ENCODE peak calls at places on chromosomes 1 and 21, in seven cellular contexts. One of them, this sample, is unnamed. For H3K36me3, the result is how much of the 10 kb centered on the place peaks cover.

GRCh38 chr1:56478734-56479133 is 100.6 kb downstream of the PLPP3 start:
- DNase-seq in uterus: no peak
- DNase-seq in WERI-Rb-1: no peak
- DNase-seq in tibial artery: no peak
- DNase-seq in bronchial epithelial cell: no peak
- DNase-seq in Peyer's patch: no peak
- DNase-seq in OCI-LY7: no peak
- DNase-seq in this sample: no peak

GRCh38 chr1:91685994-91686393 is 185.3 kb downstream of the CDC7 start:
- DNase-seq in Peyer's patch: no peak
- DNase-seq in tibial artery: no peak
- DNase-seq in bronchial epithelial cell: peak
- DNase-seq in uterus: no peak
- DNase-seq in OCI-LY7: no peak
- DNase-seq in WERI-Rb-1: no peak
- DNase-seq in this sample: no peak

GRCh38 chr21:33988237-33988835 is 72.7 kb upstream of the ATP5PO start:
- DNase-seq in tibial artery: no peak
- DNase-seq in Peyer's patch: no peak
- DNase-seq in WERI-Rb-1: no peak
- DNase-seq in OCI-LY7: no peak
- DNase-seq in uterus: no peak
- DNase-seq in bronchial epithelial cell: no peak
- DNase-seq in this sample: no peak

GRCh38 chr1:200316148-200316803 is 93.6 kb downstream of the ZNF281 start:
- DNase-seq in WERI-Rb-1: peak
- DNase-seq in uterus: no peak
- DNase-seq in Peyer's patch: no peak
- DNase-seq in bronchial epithelial cell: no peak
- DNase-seq in tibial artery: no peak
- DNase-seq in OCI-LY7: no peak
- DNase-seq in this sample: no peak

GRCh38 chr21:34091607-34092006 is 18.2 kb downstream of the MRPS6 start:
- DNase-seq in tibial artery: no peak
- DNase-seq in WERI-Rb-1: no peak
- DNase-seq in bronchial epithelial cell: no peak
- DNase-seq in uterus: no peak
- DNase-seq in Peyer's patch: no peak
- DNase-seq in OCI-LY7: peak
- DNase-seq in this sample: no peak

GRCh38 chr1:81998165-81998564 is 197.4 kb downstream of the ADGRL2 start:
- DNase-seq in uterus: no peak
- DNase-seq in bronchial epithelial cell: no peak
- DNase-seq in OCI-LY7: no peak
- DNase-seq in tibial artery: no peak
- DNase-seq in WERI-Rb-1: no peak
- DNase-seq in Peyer's patch: no peak
- DNase-seq in this sample: no peak

GRCh38 chr1:218201004-218201403 is 84.1 kb upstream of the RRP15 start:
- DNase-seq in bronchial epithelial cell: no peak
- DNase-seq in uterus: no peak
- DNase-seq in OCI-LY7: no peak
- DNase-seq in WERI-Rb-1: no peak
- DNase-seq in Peyer's patch: no peak
- DNase-seq in tibial artery: no peak
- DNase-seq in this sample: no peak

GRCh38 chr1:217953922-217954321 is 322.8 kb downstream of the SPATA17 start:
- DNase-seq in bronchial epithelial cell: peak
- DNase-seq in OCI-LY7: no peak
- DNase-seq in WERI-Rb-1: no peak
- DNase-seq in tibial artery: no peak
- DNase-seq in Peyer's patch: no peak
- DNase-seq in uterus: no peak
- DNase-seq in this sample: no peak

GRCh38 chr1:184469391-184469790 is 82.6 kb downstream of the C1orf21 start:
- DNase-seq in tibial artery: no peak
- DNase-seq in WERI-Rb-1: peak
- DNase-seq in bronchial epithelial cell: no peak
- DNase-seq in Peyer's patch: no peak
- DNase-seq in uterus: no peak
- DNase-seq in OCI-LY7: no peak
- DNase-seq in this sample: no peak

GRCh38 chr1:110212165-110213142 is 2.3 kb downstream of the KCNC4 start:
- DNase-seq in Peyer's patch: no peak
- DNase-seq in tibial artery: no peak
- DNase-seq in WERI-Rb-1: no peak
- DNase-seq in OCI-LY7: peak
- DNase-seq in uterus: peak
- DNase-seq in bronchial epithelial cell: no peak
- DNase-seq in this sample: no peak

GRCh38 chr1:228136908-228137307 is 3.2 kb upstream of the GUK1 start:
- DNase-seq in OCI-LY7: peak
- DNase-seq in tibial artery: no peak
- DNase-seq in uterus: no peak
- DNase-seq in bronchial epithelial cell: peak
- DNase-seq in Peyer's patch: no peak
- DNase-seq in WERI-Rb-1: no peak
- DNase-seq in this sample: no peak

GRCh38 chr1:6440198-6441126 is 15.9 kb downstream of the ESPN start:
- DNase-seq in OCI-LY7: peak
- DNase-seq in bronchial epithelial cell: no peak
- DNase-seq in uterus: no peak
- DNase-seq in WERI-Rb-1: peak
- DNase-seq in tibial artery: no peak
- DNase-seq in Peyer's patch: peak
- DNase-seq in this sample: peak

GRCh38 chr1:240965581-240966091 is 353.7 kb upstream of the GREM2 start:
- DNase-seq in OCI-LY7: no peak
- DNase-seq in WERI-Rb-1: no peak
- DNase-seq in bronchial epithelial cell: no peak
- DNase-seq in tibial artery: no peak
- DNase-seq in uterus: no peak
- DNase-seq in Peyer's patch: no peak
- DNase-seq in this sample: no peak

GRCh38 chr1:204678721-204679455 is 6.7 kb downstream of the LRRN2 start:
- DNase-seq in Peyer's patch: no peak
- DNase-seq in tibial artery: peak
- DNase-seq in bronchial epithelial cell: no peak
- DNase-seq in WERI-Rb-1: no peak
- DNase-seq in OCI-LY7: no peak
- DNase-seq in uterus: no peak
- DNase-seq in this sample: no peak

GRCh38 chr1:117045644-117046043 is 14.5 kb upstream of the TTF2 start:
- DNase-seq in WERI-Rb-1: peak
- DNase-seq in OCI-LY7: no peak
- DNase-seq in uterus: no peak
- DNase-seq in bronchial epithelial cell: no peak
- DNase-seq in tibial artery: no peak
- DNase-seq in Peyer's patch: no peak
- DNase-seq in this sample: no peak

GRCh38 chr1:2593251-2593878 is 6.8 kb downstream of the PRXL2B start:
- DNase-seq in uterus: peak
- DNase-seq in OCI-LY7: no peak
- DNase-seq in WERI-Rb-1: no peak
- DNase-seq in bronchial epithelial cell: no peak
- DNase-seq in Peyer's patch: no peak
- DNase-seq in tibial artery: peak
- DNase-seq in this sample: no peak

GRCh38 chr21:27580276-27580675 is 613.4 kb upstream of the ADAMTS5 start:
- DNase-seq in WERI-Rb-1: no peak
- DNase-seq in tibial artery: no peak
- DNase-seq in OCI-LY7: no peak
- DNase-seq in bronchial epithelial cell: peak
- DNase-seq in Peyer's patch: no peak
- DNase-seq in uterus: no peak
- DNase-seq in this sample: no peak

GRCh38 chr1:40784141-40784770 is 669 bp downstream of the KCNQ4 start:
- DNase-seq in uterus: peak
- DNase-seq in OCI-LY7: no peak
- DNase-seq in tibial artery: no peak
- DNase-seq in Peyer's patch: no peak
- DNase-seq in WERI-Rb-1: no peak
- DNase-seq in bronchial epithelial cell: no peak
- DNase-seq in this sample: no peak

GRCh38 chr1:86409416-86410021 is 13.4 kb upstream of the ODF2L start:
- DNase-seq in Peyer's patch: no peak
- DNase-seq in uterus: no peak
- DNase-seq in bronchial epithelial cell: peak
- DNase-seq in WERI-Rb-1: no peak
- DNase-seq in OCI-LY7: no peak
- DNase-seq in tibial artery: no peak
- DNase-seq in this sample: no peak

GRCh38 chr1:57835620-57836019 is 411.8 kb upstream of the DAB1 start:
- DNase-seq in Peyer's patch: no peak
- DNase-seq in tibial artery: no peak
- DNase-seq in WERI-Rb-1: no peak
- DNase-seq in OCI-LY7: no peak
- DNase-seq in bronchial epithelial cell: no peak
- DNase-seq in uterus: no peak
- DNase-seq in this sample: no peak

GRCh38 chr1:223714849-223715709 is 2.7 kb downstream of the CAPN2 start:
- DNase-seq in OCI-LY7: no peak
- DNase-seq in bronchial epithelial cell: peak
- DNase-seq in tibial artery: no peak
- DNase-seq in WERI-Rb-1: peak
- DNase-seq in Peyer's patch: peak
- DNase-seq in uterus: no peak
- DNase-seq in this sample: no peak

GRCh38 chr21:37139154-37139553 is 66.1 kb downstream of the TTC3 start:
- DNase-seq in tibial artery: no peak
- DNase-seq in Peyer's patch: no peak
- DNase-seq in bronchial epithelial cell: peak
- DNase-seq in WERI-Rb-1: no peak
- DNase-seq in uterus: no peak
- DNase-seq in OCI-LY7: no peak
- DNase-seq in this sample: no peak
- H3K36me3 ChIP-seq in tibial artery: under half
- H3K36me3 ChIP-seq in Peyer's patch: under half
- H3K36me3 ChIP-seq in bronchial epithelial cell: under half
- H3K36me3 ChIP-seq in WERI-Rb-1: half or more
- H3K36me3 ChIP-seq in uterus: under half
- H3K36me3 ChIP-seq in OCI-LY7: half or more
- H3K36me3 ChIP-seq in this sample: half or more

GRCh38 chr1:7987528-7987927 is 26.0 kb downstream of the PARK7 start:
- DNase-seq in bronchial epithelial cell: no peak
- DNase-seq in OCI-LY7: no peak
- DNase-seq in tibial artery: no peak
- DNase-seq in WERI-Rb-1: no peak
- DNase-seq in uterus: no peak
- DNase-seq in Peyer's patch: no peak
- DNase-seq in this sample: no peak

GRCh38 chr1:7984826-7985225 is 23.3 kb downstream of the PARK7 start:
- DNase-seq in uterus: no peak
- DNase-seq in bronchial epithelial cell: no peak
- DNase-seq in tibial artery: peak
- DNase-seq in OCI-LY7: no peak
- DNase-seq in Peyer's patch: no peak
- DNase-seq in WERI-Rb-1: no peak
- DNase-seq in this sample: no peak

GRCh38 chr1:7980984-7981383 is 19.5 kb downstream of the PARK7 start:
- DNase-seq in tibial artery: peak
- DNase-seq in uterus: no peak
- DNase-seq in bronchial epithelial cell: no peak
- DNase-seq in OCI-LY7: no peak
- DNase-seq in Peyer's patch: no peak
- DNase-seq in WERI-Rb-1: no peak
- DNase-seq in this sample: no peak

GRCh38 chr1:7985851-7986612 is 24.5 kb downstream of the PARK7 start:
- DNase-seq in Peyer's patch: no peak
- DNase-seq in WERI-Rb-1: no peak
- DNase-seq in uterus: no peak
- DNase-seq in OCI-LY7: no peak
- DNase-seq in bronchial epithelial cell: no peak
- DNase-seq in tibial artery: peak
- DNase-seq in this sample: no peak

DNA sequence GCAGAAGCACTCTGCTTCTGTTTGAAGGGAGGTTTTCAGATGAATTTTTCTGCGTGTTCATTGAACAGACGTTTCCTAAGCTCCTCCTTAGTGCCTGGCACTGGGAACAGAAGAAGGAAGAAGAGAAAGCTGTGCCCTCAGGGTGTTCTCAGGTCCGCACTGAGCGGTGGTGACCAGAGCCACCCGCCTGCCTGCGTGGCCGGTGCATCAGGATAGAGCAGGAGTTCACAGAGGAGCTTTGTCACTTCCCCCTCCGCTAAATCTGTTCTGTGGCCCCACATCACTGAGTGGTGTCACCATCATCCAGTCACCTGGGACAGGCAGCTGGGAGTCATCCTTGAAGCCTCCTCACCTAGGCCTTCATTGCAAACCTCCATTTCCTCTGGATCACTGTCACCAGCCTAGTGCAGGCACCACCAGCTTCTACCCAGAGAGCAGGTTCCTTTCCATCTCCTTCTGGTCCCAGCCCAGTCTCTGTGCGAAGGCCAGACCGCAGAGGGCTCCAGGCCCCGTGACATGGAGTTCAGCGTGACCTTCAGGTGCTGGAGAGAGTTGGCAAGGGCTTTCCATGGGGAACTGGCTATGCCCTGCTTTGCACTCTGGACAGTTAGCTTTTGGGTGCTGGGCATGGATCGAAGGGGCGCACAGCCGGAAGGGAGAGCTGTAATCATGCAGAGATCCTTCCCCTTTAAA is 21.7 kb downstream of the PARK7 start:
- DNase-seq in OCI-LY7: no peak
- DNase-seq in bronchial epithelial cell: no peak
- DNase-seq in Peyer's patch: no peak
- DNase-seq in tibial artery: peak
- DNase-seq in uterus: no peak
- DNase-seq in WERI-Rb-1: no peak
- DNase-seq in this sample: no peak
- H3K36me3 ChIP-seq in OCI-LY7: half or more
- H3K36me3 ChIP-seq in bronchial epithelial cell: under half
- H3K36me3 ChIP-seq in Peyer's patch: under half
- H3K36me3 ChIP-seq in tibial artery: half or more
- H3K36me3 ChIP-seq in uterus: under half
- H3K36me3 ChIP-seq in WERI-Rb-1: half or more
- H3K36me3 ChIP-seq in this sample: half or more

GRCh38 chr21:46350571-46350970 is 26.6 kb downstream of the PCNT start:
- DNase-seq in uterus: no peak
- DNase-seq in bronchial epithelial cell: no peak
- DNase-seq in tibial artery: no peak
- DNase-seq in OCI-LY7: no peak
- DNase-seq in Peyer's patch: no peak
- DNase-seq in WERI-Rb-1: no peak
- DNase-seq in this sample: no peak
- H3K36me3 ChIP-seq in uterus: under half
- H3K36me3 ChIP-seq in bronchial epithelial cell: under half
- H3K36me3 ChIP-seq in tibial artery: half or more
- H3K36me3 ChIP-seq in OCI-LY7: half or more
- H3K36me3 ChIP-seq in Peyer's patch: under half
- H3K36me3 ChIP-seq in WERI-Rb-1: half or more
- H3K36me3 ChIP-seq in this sample: half or more

DNA sequence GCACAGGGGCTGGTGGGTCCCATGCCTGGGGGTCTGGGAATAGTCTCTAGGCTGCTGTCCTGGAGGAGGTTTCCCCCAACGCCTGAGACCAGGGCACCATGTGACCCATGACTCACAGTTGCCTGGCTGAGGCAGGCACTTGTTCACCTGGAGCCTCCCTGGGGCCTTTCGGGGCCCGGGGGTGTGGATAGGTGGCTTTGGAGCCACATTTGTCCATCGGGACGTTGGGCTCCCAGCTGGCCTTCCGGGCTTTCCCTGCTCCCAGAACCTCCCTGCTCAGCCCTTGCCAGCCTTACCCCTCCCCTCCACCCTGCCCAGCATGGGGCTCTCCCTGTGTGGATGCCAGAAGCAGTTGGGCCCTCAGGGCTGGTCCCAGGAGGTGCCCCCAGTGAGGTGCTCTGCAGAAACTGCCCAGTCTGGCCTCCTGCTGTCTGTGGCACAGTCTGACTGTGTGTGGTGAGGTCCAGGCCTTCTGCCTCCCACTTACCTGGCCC is 14.2 kb downstream of the COL6A1 start:
- DNase-seq in bronchial epithelial cell: no peak
- DNase-seq in WERI-Rb-1: peak
- DNase-seq in OCI-LY7: no peak
- DNase-seq in uterus: peak
- DNase-seq in tibial artery: peak
- DNase-seq in Peyer's patch: peak
- DNase-seq in this sample: no peak
- H3K36me3 ChIP-seq in bronchial epithelial cell: under half
- H3K36me3 ChIP-seq in WERI-Rb-1: under half
- H3K36me3 ChIP-seq in OCI-LY7: under half
- H3K36me3 ChIP-seq in uterus: under half
- H3K36me3 ChIP-seq in tibial artery: half or more
- H3K36me3 ChIP-seq in Peyer's patch: under half
- H3K36me3 ChIP-seq in this sample: under half